ENCODE peak calls at places on chromosomes 2 and 18, in five cellular contexts. Y is mammary epithelial cell, V is NCI-H524 treated with DMSO at 0.1 percent for 48 hours, Q is GM12891, S is AG08396. O is an unnamed sample.

GRCh38 chr2:182379235-182379634 is 47.6 kb downstream of the PDE1A start:
- DNase-seq in V (peak), Y (no peak), Q (no peak), S (no peak), O (no peak)

GRCh38 chr18:36752929-36753865 is 75.6 kb downstream of the TPGS2 start:
- DNase-seq in Y (no peak), Q (no peak), S (no peak), V (no peak), O (no peak)

GRCh38 chr2:97005353-97005752 is 19.0 kb upstream of the FAM178B start:
- DNase-seq in S (no peak), Q (no peak), V (no peak), Y (no peak), O (peak)

GRCh38 chr2:16305191-16305590 is 360.4 kb downstream of the CYRIA start:
- DNase-seq in Q (no peak), S (no peak), V (no peak), Y (no peak), O (no peak)

GRCh38 chr18:32911660-32912284 is 138.9 kb upstream of the KLHL14 start:
- DNase-seq in Y (peak), V (no peak), S (no peak), Q (no peak), O (peak)

GRCh38 chr18:58362027-58362575 is 266.8 kb downstream of the ALPK2 start:
- DNase-seq in S (peak), V (no peak), Q (no peak), Y (peak), O (peak)

GRCh38 chr2:136402281-136402680 is 284.3 kb upstream of the CXCR4 start:
- DNase-seq in S (no peak), Q (no peak), V (no peak), Y (no peak), O (no peak)

GRCh38 chr2:12251121-12251520 is 465.6 kb upstream of the TRIB2 start:
- DNase-seq in V (no peak), S (no peak), Y (no peak), Q (no peak), O (no peak)

GRCh38 chr2:104412384-104412783 is 441.5 kb upstream of the POU3F3 start:
- DNase-seq in Y (no peak), S (no peak), V (no peak), Q (peak), O (peak)

GRCh38 chr2:204255469-204255868 is 289.8 kb upstream of the PARD3B start:
- DNase-seq in S (no peak), Y (no peak), Q (no peak), V (no peak), O (no peak)

GRCh38 chr2:179749210-179749609 is 112.2 kb downstream of the ZNF385B start:
- DNase-seq in V (no peak), Y (peak), Q (no peak), S (peak), O (peak)

GRCh38 chr2:219002395-219003266 is 9.4 kb upstream of the CRYBA2 start:
- DNase-seq in S (peak), Q (no peak), Y (peak), V (no peak), O (peak)

GRCh38 chr2:45709137-45709536 is 57.7 kb downstream of the PRKCE start:
- DNase-seq in Y (no peak), V (no peak), S (no peak), Q (no peak), O (no peak)

GRCh38 chr2:10278029-10278762 is 24.5 kb upstream of the HPCAL1 start:
- DNase-seq in Y (peak), Q (no peak), V (no peak), S (peak), O (no peak)

GRCh38 chr2:105636109-105636740 is 108.5 kb upstream of the NCK2 start:
- DNase-seq in Q (no peak), S (no peak), V (no peak), Y (no peak), O (no peak)

GRCh38 chr2:121309801-121310200 is 24.8 kb upstream of the TFCP2L1 start:
- DNase-seq in V (no peak), Y (no peak), S (no peak), Q (no peak), O (no peak)

GRCh38 chr2:64609229-64609994 is 44.3 kb downstream of the SERTAD2 start:
- DNase-seq in Y (no peak), V (no peak), Q (peak), S (peak), O (peak)

GRCh38 chr2:39243469-39244123 is at the start of gene CDKL4:
- DNase-seq in V (no peak), Y (no peak), Q (no peak), S (peak), O (no peak)

GRCh38 chr18:2223859-2224258 is 347.4 kb downstream of the METTL4 start:
- DNase-seq in S (peak), V (no peak), Q (no peak), Y (peak), O (peak)

GRCh38 chr2:38797953-38798352 is 19.9 kb downstream of the GEMIN6 start:
- DNase-seq in Q (no peak), V (no peak), Y (no peak), S (no peak), O (no peak)